ENCODE peak calls at places on chromosomes 1 and 21, in six cellular contexts. One of them, this sample, is unnamed.

GRCh38 chr1:94773931-94774422 is 46.2 kb upstream of the SLC44A3 start:
- DNase-seq in CD4-positive, alpha-beta T cell: no peak
- DNase-seq in mucosa of descending colon: no peak
- DNase-seq in kidney epithelial cell: peak
- DNase-seq in heart left ventricle: no peak
- DNase-seq in psoas muscle: no peak
- DNase-seq in this sample: no peak

GRCh38 chr21:38774152-38774551 is 31.6 kb upstream of the ETS2 start:
- DNase-seq in CD4-positive, alpha-beta T cell: no peak
- DNase-seq in mucosa of descending colon: no peak
- DNase-seq in kidney epithelial cell: no peak
- DNase-seq in heart left ventricle: no peak
- DNase-seq in psoas muscle: no peak
- DNase-seq in this sample: no peak

GRCh38 chr1:65001238-65001792 is 35.0 kb upstream of the JAK1 start:
- DNase-seq in CD4-positive, alpha-beta T cell: peak
- DNase-seq in mucosa of descending colon: peak
- DNase-seq in kidney epithelial cell: no peak
- DNase-seq in heart left ventricle: peak
- DNase-seq in psoas muscle: peak
- DNase-seq in this sample: peak

GRCh38 chr1:30662291-30662840 is 61.0 kb downstream of the MATN1 start:
- DNase-seq in CD4-positive, alpha-beta T cell: no peak
- DNase-seq in mucosa of descending colon: no peak
- DNase-seq in kidney epithelial cell: no peak
- DNase-seq in heart left ventricle: peak
- DNase-seq in psoas muscle: no peak
- DNase-seq in this sample: no peak

GRCh38 chr1:34918609-34919561 is 10.6 kb downstream of the DLGAP3 start:
- DNase-seq in CD4-positive, alpha-beta T cell: no peak
- DNase-seq in mucosa of descending colon: no peak
- DNase-seq in kidney epithelial cell: no peak
- DNase-seq in heart left ventricle: no peak
- DNase-seq in psoas muscle: peak
- DNase-seq in this sample: no peak

GRCh38 chr21:37338671-37339526 is 27.7 kb upstream of the DYRK1A start:
- DNase-seq in CD4-positive, alpha-beta T cell: no peak
- DNase-seq in mucosa of descending colon: no peak
- DNase-seq in kidney epithelial cell: no peak
- DNase-seq in heart left ventricle: peak
- DNase-seq in psoas muscle: peak
- DNase-seq in this sample: no peak

GRCh38 chr21:16162953-16163352 is 433.2 kb downstream of the USP25 start:
- DNase-seq in CD4-positive, alpha-beta T cell: no peak
- DNase-seq in mucosa of descending colon: no peak
- DNase-seq in kidney epithelial cell: no peak
- DNase-seq in heart left ventricle: no peak
- DNase-seq in psoas muscle: no peak
- DNase-seq in this sample: no peak

GRCh38 chr1:27483659-27484058 is 6.3 kb downstream of the WASF2 start:
- DNase-seq in CD4-positive, alpha-beta T cell: no peak
- DNase-seq in mucosa of descending colon: no peak
- DNase-seq in kidney epithelial cell: no peak
- DNase-seq in heart left ventricle: no peak
- DNase-seq in psoas muscle: no peak
- DNase-seq in this sample: no peak

GRCh38 chr1:2374260-2375155 is 16.8 kb downstream of the MORN1 start:
- DNase-seq in CD4-positive, alpha-beta T cell: no peak
- DNase-seq in mucosa of descending colon: peak
- DNase-seq in kidney epithelial cell: no peak
- DNase-seq in heart left ventricle: peak
- DNase-seq in psoas muscle: no peak
- DNase-seq in this sample: no peak

GRCh38 chr1:84620720-84621313 is 46.6 kb upstream of the CTBS start:
- DNase-seq in CD4-positive, alpha-beta T cell: peak
- DNase-seq in mucosa of descending colon: peak
- DNase-seq in kidney epithelial cell: no peak
- DNase-seq in heart left ventricle: peak
- DNase-seq in psoas muscle: peak
- DNase-seq in this sample: peak

GRCh38 chr1:117815926-117816325 is 113.5 kb downstream of the GDAP2 start:
- DNase-seq in CD4-positive, alpha-beta T cell: no peak
- DNase-seq in mucosa of descending colon: no peak
- DNase-seq in kidney epithelial cell: no peak
- DNase-seq in heart left ventricle: no peak
- DNase-seq in psoas muscle: no peak
- DNase-seq in this sample: no peak

GRCh38 chr1:117812868-117813511 is 116.4 kb downstream of the GDAP2 start:
- DNase-seq in CD4-positive, alpha-beta T cell: no peak
- DNase-seq in mucosa of descending colon: no peak
- DNase-seq in kidney epithelial cell: no peak
- DNase-seq in heart left ventricle: no peak
- DNase-seq in psoas muscle: no peak
- DNase-seq in this sample: no peak

GRCh38 chr1:117809764-117810163 is 119.7 kb downstream of the GDAP2 start:
- DNase-seq in CD4-positive, alpha-beta T cell: no peak
- DNase-seq in mucosa of descending colon: no peak
- DNase-seq in kidney epithelial cell: no peak
- DNase-seq in heart left ventricle: no peak
- DNase-seq in psoas muscle: no peak
- DNase-seq in this sample: no peak

GRCh38 chr1:117815105-117815812 is 114.2 kb downstream of the GDAP2 start:
- DNase-seq in CD4-positive, alpha-beta T cell: no peak
- DNase-seq in mucosa of descending colon: no peak
- DNase-seq in kidney epithelial cell: no peak
- DNase-seq in heart left ventricle: no peak
- DNase-seq in psoas muscle: no peak
- DNase-seq in this sample: no peak

DNA sequence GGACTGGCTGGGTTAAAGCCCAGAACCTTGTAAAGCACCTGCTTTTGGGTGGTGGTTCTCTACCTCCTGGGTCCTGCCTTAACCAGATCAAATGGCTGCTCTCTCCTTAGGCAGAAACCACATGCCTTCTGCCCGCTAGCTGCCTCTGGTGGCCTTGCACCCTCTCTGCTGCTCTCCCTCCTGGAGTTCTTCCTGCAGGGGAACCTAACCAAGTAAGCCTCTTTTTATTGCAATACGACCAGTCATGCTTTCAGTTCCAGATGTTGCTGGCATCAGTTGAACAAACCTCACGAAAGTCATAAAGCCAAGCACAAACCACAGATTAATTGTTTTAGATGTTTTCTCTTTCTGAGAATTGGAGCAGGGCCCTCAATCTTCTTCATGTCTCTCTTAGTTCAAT is 118.9 kb downstream of the GDAP2 start:
- DNase-seq in CD4-positive, alpha-beta T cell: no peak
- DNase-seq in mucosa of descending colon: no peak
- DNase-seq in kidney epithelial cell: no peak
- DNase-seq in heart left ventricle: no peak
- DNase-seq in psoas muscle: no peak
- DNase-seq in this sample: no peak
- TF ChIP-seq CTCF in CD4-positive, alpha-beta T cell: no peak
- TF ChIP-seq CTCF in mucosa of descending colon: no peak
- TF ChIP-seq CTCF in kidney epithelial cell: no peak
- TF ChIP-seq CTCF in heart left ventricle: no peak
- TF ChIP-seq CTCF in psoas muscle: no peak
- TF ChIP-seq CTCF in this sample: no peak

DNA sequence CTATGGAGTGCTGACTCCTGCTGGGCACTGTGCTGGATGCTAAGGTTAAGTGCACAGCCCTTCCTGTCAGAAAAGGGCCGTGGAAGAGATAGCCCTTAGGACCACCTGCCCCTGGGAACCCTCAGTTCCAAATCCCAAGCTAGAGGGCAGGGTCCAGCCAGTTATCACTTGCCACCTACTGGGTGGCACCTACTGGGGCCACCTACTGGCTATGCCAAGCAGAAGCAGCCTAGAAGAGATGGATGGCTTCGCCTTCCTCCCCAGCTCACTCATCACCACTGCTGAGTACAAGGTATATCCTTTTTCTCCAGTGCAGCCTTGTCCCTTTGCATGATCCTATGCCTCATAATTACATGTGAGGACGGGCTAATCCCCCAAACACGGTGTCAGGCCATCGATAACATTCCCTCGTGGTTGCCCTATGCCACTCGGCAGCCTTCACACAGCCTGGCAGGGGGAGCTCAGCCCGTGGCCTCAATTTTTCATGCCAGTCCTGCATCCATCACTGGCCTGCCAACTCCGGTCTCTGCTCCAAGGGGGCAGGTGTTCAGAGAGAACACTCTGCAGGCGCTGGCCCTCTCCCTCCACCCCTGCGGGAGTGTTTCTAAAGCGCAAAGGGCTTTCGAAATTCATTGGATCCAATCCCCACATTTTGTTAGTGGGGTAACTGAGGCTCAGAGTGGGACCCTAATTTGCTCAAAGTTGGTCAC is 49.0 kb downstream of the SYT2 start:
- DNase-seq in CD4-positive, alpha-beta T cell: no peak
- DNase-seq in mucosa of descending colon: no peak
- DNase-seq in kidney epithelial cell: no peak
- DNase-seq in heart left ventricle: no peak
- DNase-seq in psoas muscle: no peak
- DNase-seq in this sample: no peak
- TF ChIP-seq CTCF in CD4-positive, alpha-beta T cell: peak
- TF ChIP-seq CTCF in mucosa of descending colon: no peak
- TF ChIP-seq CTCF in kidney epithelial cell: peak
- TF ChIP-seq CTCF in heart left ventricle: peak
- TF ChIP-seq CTCF in psoas muscle: peak
- TF ChIP-seq CTCF in this sample: peak

GRCh38 chr21:30345014-30345413 is 3.4 kb downstream of the KRTAP23-1 start:
- DNase-seq in CD4-positive, alpha-beta T cell: no peak
- DNase-seq in mucosa of descending colon: no peak
- DNase-seq in kidney epithelial cell: no peak
- DNase-seq in heart left ventricle: no peak
- DNase-seq in psoas muscle: no peak
- DNase-seq in this sample: no peak

GRCh38 chr21:30336596-30336995 is 898 bp downstream of the KRTAP27-1 start:
- DNase-seq in CD4-positive, alpha-beta T cell: no peak
- DNase-seq in mucosa of descending colon: no peak
- DNase-seq in kidney epithelial cell: no peak
- DNase-seq in heart left ventricle: no peak
- DNase-seq in psoas muscle: no peak
- DNase-seq in this sample: no peak

GRCh38 chr21:30337644-30338170 is at the start of gene KRTAP27-1:
- DNase-seq in CD4-positive, alpha-beta T cell: no peak
- DNase-seq in mucosa of descending colon: no peak
- DNase-seq in kidney epithelial cell: no peak
- DNase-seq in heart left ventricle: no peak
- DNase-seq in psoas muscle: no peak
- DNase-seq in this sample: no peak

DNA sequence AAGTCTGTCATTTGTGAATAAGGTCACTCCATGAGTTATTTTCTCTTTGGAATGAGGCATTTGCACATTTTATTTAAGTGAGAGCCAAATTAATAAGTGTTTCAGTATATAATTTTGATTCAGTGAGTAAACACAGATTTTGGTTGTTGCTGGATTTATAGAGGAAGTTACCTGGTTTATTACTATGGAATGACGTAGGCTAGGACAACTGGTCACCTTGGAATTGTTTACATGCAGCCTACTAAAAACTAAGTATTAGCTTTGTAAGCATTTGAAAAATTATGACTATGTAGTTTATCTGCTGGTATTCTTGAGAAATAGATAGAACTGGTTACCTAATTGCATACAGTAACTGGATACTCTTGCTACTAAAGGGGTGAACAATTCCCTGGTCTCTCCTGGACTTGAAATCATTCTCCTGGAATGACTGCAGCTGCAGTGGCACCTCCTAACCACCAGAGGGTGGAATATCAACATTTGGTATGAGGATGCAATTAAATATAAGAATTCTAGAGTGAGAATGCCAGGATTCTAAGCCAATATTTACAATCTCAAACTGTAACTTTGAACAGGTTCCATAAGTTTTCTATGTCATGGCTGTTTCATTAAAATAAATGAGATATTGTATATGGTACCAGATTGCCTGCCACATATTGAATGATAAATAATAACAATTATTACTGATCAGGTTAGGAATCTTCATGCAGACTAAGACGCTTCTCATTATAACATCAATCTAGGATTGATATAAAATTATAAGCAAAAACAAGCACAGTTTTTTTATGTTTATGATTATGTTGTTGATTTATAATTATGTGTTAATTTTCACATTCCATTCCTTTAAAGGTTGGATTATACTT is 3.5 kb upstream of the KRTAP27-1 start:
- DNase-seq in CD4-positive, alpha-beta T cell: no peak
- DNase-seq in mucosa of descending colon: no peak
- DNase-seq in kidney epithelial cell: no peak
- DNase-seq in heart left ventricle: no peak
- DNase-seq in psoas muscle: peak
- DNase-seq in this sample: no peak
- TF ChIP-seq CTCF in CD4-positive, alpha-beta T cell: peak
- TF ChIP-seq CTCF in mucosa of descending colon: peak
- TF ChIP-seq CTCF in kidney epithelial cell: peak
- TF ChIP-seq CTCF in heart left ventricle: peak
- TF ChIP-seq CTCF in psoas muscle: peak
- TF ChIP-seq CTCF in this sample: peak

GRCh38 chr1:46580140-46580903 is 23.7 kb downstream of the MKNK1 start:
- DNase-seq in CD4-positive, alpha-beta T cell: no peak
- DNase-seq in mucosa of descending colon: no peak
- DNase-seq in kidney epithelial cell: no peak
- DNase-seq in heart left ventricle: no peak
- DNase-seq in psoas muscle: no peak
- DNase-seq in this sample: no peak

GRCh38 chr1:46582972-46583371 is 21.1 kb downstream of the MKNK1 start:
- DNase-seq in CD4-positive, alpha-beta T cell: no peak
- DNase-seq in mucosa of descending colon: no peak
- DNase-seq in kidney epithelial cell: no peak
- DNase-seq in heart left ventricle: no peak
- DNase-seq in psoas muscle: no peak
- DNase-seq in this sample: no peak

GRCh38 chr1:46577671-46578070 is 26.2 kb upstream of the KNCN start:
- DNase-seq in CD4-positive, alpha-beta T cell: no peak
- DNase-seq in mucosa of descending colon: no peak
- DNase-seq in kidney epithelial cell: no peak
- DNase-seq in heart left ventricle: no peak
- DNase-seq in psoas muscle: no peak
- DNase-seq in this sample: no peak

GRCh38 chr1:46585312-46585711 is 18.8 kb downstream of the MKNK1 start:
- DNase-seq in CD4-positive, alpha-beta T cell: no peak
- DNase-seq in mucosa of descending colon: no peak
- DNase-seq in kidney epithelial cell: no peak
- DNase-seq in heart left ventricle: no peak
- DNase-seq in psoas muscle: no peak
- DNase-seq in this sample: no peak

DNA sequence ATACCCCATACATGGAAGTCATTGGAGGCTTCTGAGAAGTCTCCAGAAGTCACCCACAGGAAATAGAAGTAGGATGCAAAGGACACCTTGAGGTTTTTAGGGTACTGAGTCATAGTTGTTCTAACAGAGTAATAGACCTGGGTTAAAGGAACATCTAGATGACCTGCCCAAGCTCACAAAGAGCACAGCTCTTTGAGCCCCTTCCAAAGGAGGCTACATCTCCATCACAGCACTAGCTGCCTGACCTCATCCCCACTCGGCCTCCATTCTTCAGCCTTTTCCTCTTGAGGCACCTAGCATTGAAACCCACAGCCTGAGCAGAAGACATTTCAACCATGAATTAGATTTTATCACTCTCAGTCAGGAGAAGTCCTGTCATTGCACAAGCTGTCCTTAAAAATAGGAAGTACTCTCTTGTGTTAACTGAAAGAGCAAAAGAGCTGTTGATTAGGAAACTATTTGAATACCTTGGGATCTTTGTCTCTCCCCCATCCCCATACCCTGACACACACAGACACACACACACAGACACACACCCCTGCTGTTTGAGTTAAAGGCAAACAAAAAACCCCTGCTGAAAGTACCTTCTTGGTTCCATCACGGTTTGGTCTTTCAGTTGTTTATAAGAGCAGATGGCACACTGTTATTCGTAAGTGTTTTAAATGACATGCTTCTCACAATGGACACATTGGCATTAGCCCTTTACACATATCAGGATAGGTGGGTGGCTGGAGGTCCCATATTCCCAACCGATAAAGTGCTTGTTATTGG is 22.2 kb downstream of the MKNK1 start:
- DNase-seq in CD4-positive, alpha-beta T cell: peak
- DNase-seq in mucosa of descending colon: no peak
- DNase-seq in kidney epithelial cell: no peak
- DNase-seq in heart left ventricle: no peak
- DNase-seq in psoas muscle: no peak
- DNase-seq in this sample: no peak
- TF ChIP-seq CTCF in CD4-positive, alpha-beta T cell: no peak
- TF ChIP-seq CTCF in mucosa of descending colon: no peak
- TF ChIP-seq CTCF in kidney epithelial cell: no peak
- TF ChIP-seq CTCF in heart left ventricle: no peak
- TF ChIP-seq CTCF in psoas muscle: no peak
- TF ChIP-seq CTCF in this sample: no peak